ENCODE peak calls at places on chromosomes 1 and 21, in nine cellular contexts. O is spleen; X is vagina; E is AG04450; F is lower lobe of right lung; M is CD8-positive, alpha-beta T cell; B is brain microvascular endothelial cell; R is fibroblast of mammary gland; U is colonic mucosa. H is an unnamed sample.

GRCh38 chr1:7043729-7044470 is 258.6 kb downstream of the CAMTA1 start:
- DNase-seq in O (no peak), X (no peak), E (no peak), F (no peak), M (no peak), B (no peak), R (no peak), U (no peak), H (no peak)

GRCh38 chr1:8373547-8374270 is 55.8 kb downstream of the SLC45A1 start:
- DNase-seq in O (no peak), X (no peak), E (peak; percentile 69), F (peak; percentile 76), M (no peak), B (peak; percentile 63), R (peak; percentile 89), U (peak; percentile 48), H (peak; percentile 57)

GRCh38 chr1:221101792-221102191 is 222.5 kb downstream of the HLX start:
- DNase-seq in O (no peak), X (no peak), E (no peak), F (no peak), M (no peak), B (no peak), R (peak; percentile 85), U (no peak), H (peak; percentile 80)

GRCh38 chr1:150281221-150281757 is 1.1 kb upstream of the CIART start:
- DNase-seq in O (peak; percentile 84), X (no peak), E (no peak), F (peak; percentile 80), M (peak; percentile 64), B (peak; percentile 51), R (peak; percentile 71), U (peak; percentile 82), H (peak; percentile 38)

GRCh38 chr1:94622757-94623156 is 81.2 kb upstream of the F3 start:
- DNase-seq in O (no peak), X (no peak), E (no peak), F (no peak), M (no peak), B (peak; percentile 79), R (peak; percentile 20), U (peak; percentile 16), H (no peak)

GRCh38 chr1:235998812-235999211 is 66.1 kb downstream of the NID1 start:
- DNase-seq in O (no peak), X (no peak), E (no peak), F (no peak), M (peak; percentile 64), B (no peak), R (peak; percentile 53), U (no peak), H (no peak)

GRCh38 chr1:93623875-93624274 is 57.8 kb downstream of the BCAR3 start:
- DNase-seq in O (no peak), X (no peak), E (no peak), F (no peak), M (no peak), B (peak; percentile 54), R (peak; percentile 79), U (no peak), H (peak; percentile 59)

GRCh38 chr1:9770276-9770675 is 53.5 kb downstream of the CLSTN1 start:
- DNase-seq in O (peak; percentile 11), X (no peak), E (no peak), F (no peak), M (no peak), B (no peak), R (peak; percentile 28), U (peak; percentile 74), H (no peak)

GRCh38 chr1:17624540-17625256 is 85.2 kb downstream of the ARHGEF10L start:
- DNase-seq in O (no peak), X (no peak), E (no peak), F (peak; percentile 77), M (no peak), B (peak; percentile 41), R (peak; percentile 69), U (no peak), H (no peak)

GRCh38 chr1:153404768-153405167 is 11.6 kb upstream of the S100A7A start:
- DNase-seq in O (peak; percentile 92), X (peak; percentile 69), E (no peak), F (peak; percentile 85), M (peak; percentile 45), B (no peak), R (peak; percentile 9), U (peak; percentile 61), H (no peak)

GRCh38 chr1:38827299-38827698 is 32.3 kb downstream of the RRAGC start:
- DNase-seq in O (no peak), X (no peak), E (no peak), F (no peak), M (no peak), B (no peak), R (no peak), U (no peak), H (no peak)

GRCh38 chr1:227769601-227770494 is 34.6 kb downstream of the SNAP47 start:
- DNase-seq in O (peak; percentile 62), X (no peak), E (no peak), F (no peak), M (no peak), B (no peak), R (no peak), U (no peak), H (no peak)

GRCh38 chr1:208936431-208936830 is 647.1 kb upstream of the CAMK1G start:
- DNase-seq in O (no peak), X (no peak), E (no peak), F (no peak), M (no peak), B (no peak), R (no peak), U (no peak), H (no peak)

GRCh38 chr1:27527223-27527856 is 37.4 kb upstream of the WASF2 start:
- DNase-seq in O (no peak), X (no peak), E (peak; percentile 68), F (peak; percentile 66), M (peak; percentile 81), B (no peak), R (no peak), U (peak; percentile 72), H (no peak)

GRCh38 chr1:7136166-7136953 is 351.1 kb downstream of the CAMTA1 start:
- DNase-seq in O (peak; percentile 17), X (no peak), E (no peak), F (no peak), M (no peak), B (no peak), R (no peak), U (no peak), H (no peak)

GRCh38 chr21:23977971-23978370 is 1629.3 kb downstream of the MRPL39 start:
- DNase-seq in O (no peak), X (no peak), E (no peak), F (no peak), M (no peak), B (no peak), R (no peak), U (no peak), H (no peak)

GRCh38 chr1:76682152-76682551 is 185.1 kb upstream of the ST6GALNAC5 start:
- DNase-seq in O (no peak), X (peak; percentile 32), E (no peak), F (no peak), M (no peak), B (no peak), R (no peak), U (no peak), H (no peak)

GRCh38 chr1:18486195-18486594 is 5.5 kb downstream of the KLHDC7A start:
- DNase-seq in O (peak; percentile 34), X (no peak), E (no peak), F (no peak), M (no peak), B (no peak), R (no peak), U (no peak), H (no peak)

GRCh38 chr1:118928739-118929554 is 59.2 kb downstream of the TBX15 start:
- DNase-seq in O (no peak), X (no peak), E (no peak), F (no peak), M (no peak), B (no peak), R (peak; percentile 61), U (no peak), H (no peak)
- TF ChIP-seq CTCF in O (no peak), X (no peak), E (no peak), F (no peak), M (no peak), B (no peak), R (no peak), U (no peak), H (no peak)

GRCh38 chr1:202957733-202958543 is at the start of gene ADIPOR1:
- DNase-seq in O (peak; percentile 99), X (no peak), E (no peak), F (peak; percentile 96), M (peak; percentile 94), B (peak; percentile 73), R (peak; percentile 75), U (peak; percentile 95), H (peak; percentile 21)

GRCh38 chr1:202959276-202959620 is 1.1 kb upstream of the ADIPOR1 start:
- DNase-seq in O (no peak), X (no peak), E (no peak), F (no peak), M (no peak), B (peak; percentile 49), R (peak; percentile 62), U (no peak), H (no peak)

GRCh38 chr1:202954057-202954745 is 3.9 kb downstream of the ADIPOR1 start:
- DNase-seq in O (no peak), X (no peak), E (no peak), F (no peak), M (no peak), B (no peak), R (no peak), U (no peak), H (no peak)

GRCh38 chr1:202961220-202961880 is 3.2 kb upstream of the ADIPOR1 start:
- DNase-seq in O (no peak), X (no peak), E (no peak), F (no peak), M (no peak), B (no peak), R (no peak), U (no peak), H (no peak)

GRCh38 chr1:202958544-202959275 is 598 bp upstream of the ADIPOR1 start:
- DNase-seq in O (no peak), X (no peak), E (no peak), F (no peak), M (peak; percentile 44), B (no peak), R (no peak), U (peak; percentile 30), H (no peak)
- H3K4me3 ChIP-seq in O (peak overlapping the region; percentile 87), X (peak overlapping the region; percentile 94), E (peak overlapping the region; percentile 90), F (peak overlapping the region; percentile 99), M (peak overlapping the region; percentile 47), B (peak overlapping the region; percentile 63), R (peak overlapping the region; percentile 69), U (peak overlapping the region; percentile 99), H (peak overlapping the region; percentile 87)

GRCh38 chr1:98637316-98637715 is 24.2 kb upstream of the SNX7 start:
- DNase-seq in O (no peak), X (no peak), E (no peak), F (no peak), M (no peak), B (no peak), R (no peak), U (no peak), H (no peak)
- TF ChIP-seq CTCF in O (no peak), X (no peak), E (no peak), F (no peak), M (no peak), B (no peak), R (no peak), U (no peak), H (no peak)

DNA sequence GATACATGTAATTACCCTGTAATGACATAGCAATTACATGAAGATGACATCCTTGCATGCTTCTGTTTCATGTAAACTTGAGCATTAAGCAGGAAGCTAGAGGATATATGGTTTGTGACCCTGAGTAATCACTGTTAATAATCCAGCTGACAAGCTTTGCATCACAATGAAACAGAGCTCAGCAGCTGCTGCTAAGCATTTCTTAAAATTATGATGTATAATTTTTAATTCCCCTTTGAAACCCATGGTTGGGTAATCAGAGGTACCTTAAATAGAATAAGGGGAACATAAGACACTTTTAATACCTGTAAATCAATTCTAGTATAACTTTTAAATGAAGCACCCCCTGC is 293.5 kb downstream of the NTNG1 start:
- DNase-seq in O (no peak), X (no peak), E (no peak), F (no peak), M (no peak), B (no peak), R (no peak), U (no peak), H (no peak)
- H3K4me3 ChIP-seq in O (no peak overlapping the region), X (no peak overlapping the region), E (no peak overlapping the region), F (no peak overlapping the region), M (no peak overlapping the region), B (no peak overlapping the region), R (no peak overlapping the region), U (no peak overlapping the region), H (no peak overlapping the region)